ENCODE peak calls at places on chromosomes 3 and 15, in eight cellular contexts. Y, U, C, E, I, L, D and W are unnamed samples.

GRCh38 chr15:70474367-70474681 is 289.0 kb downstream of the UACA start:
- DNase-seq in D (no peak), C (no peak), Y (no peak), E (no peak), I (no peak), L (no peak), U (no peak), W (no peak)

GRCh38 chr3:186938716-186939115 is 8.4 kb downstream of the ST6GAL1 start:
- DNase-seq in E (no peak), L (no peak), I (no peak), D (no peak), C (no peak), U (no peak), Y (no peak), W (no peak)

GRCh38 chr3:47318921-47319320 is 36.2 kb downstream of the KLHL18 start:
- DNase-seq in D (no peak), I (no peak), C (no peak), Y (no peak), L (no peak), E (no peak), U (no peak), W (no peak)

GRCh38 chr15:89680282-89680873 is 1.2 kb upstream of the PLIN1 start:
- DNase-seq in E (no peak), D (peak; percentile 36), I (no peak), L (no peak), U (no peak), Y (peak; percentile 33), C (no peak), W (no peak)

GRCh38 chr3:73179601-73180000 is 118.1 kb downstream of the EBLN2 start:
- DNase-seq in I (no peak), U (no peak), C (no peak), D (no peak), L (no peak), Y (no peak), E (no peak), W (no peak)

GRCh38 chr3:45506751-45507391 is 87.7 kb upstream of the LIMD1 start:
- DNase-seq in E (no peak), C (no peak), L (no peak), D (no peak), I (no peak), Y (no peak), U (no peak), W (no peak)

GRCh38 chr15:23860846-23861245 is 173.7 kb upstream of the NDN start:
- DNase-seq in C (no peak), Y (no peak), L (no peak), I (no peak), D (no peak), E (no peak), U (no peak), W (no peak)

GRCh38 chr15:64048766-64049165 is 2.5 kb upstream of the DAPK2 start:
- DNase-seq in Y (no peak), U (no peak), D (no peak), E (no peak), C (no peak), I (no peak), L (no peak), W (no peak)

GRCh38 chr3:125480656-125481374 is 39.2 kb downstream of the SNX4 start:
- DNase-seq in Y (no peak), D (no peak), U (no peak), C (no peak), L (no peak), I (no peak), E (no peak), W (no peak)

GRCh38 chr3:21825684-21826083 is 74.7 kb upstream of the ZNF385D start:
- DNase-seq in C (no peak), U (no peak), L (no peak), Y (no peak), E (no peak), I (no peak), D (no peak), W (no peak)

GRCh38 chr3:134427400-134428111 is 53.3 kb upstream of the AMOTL2 start:
- DNase-seq in I (peak; percentile 99), E (no peak), Y (no peak), C (no peak), D (no peak), U (no peak), L (no peak), W (no peak)

GRCh38 chr3:122021811-122022401 is at the start of gene ILDR1:
- DNase-seq in Y (no peak), E (no peak), L (no peak), U (peak; percentile 33), I (no peak), C (peak; percentile 80), D (peak; percentile 56), W (peak; percentile 62)

GRCh38 chr15:53458736-53459135 is 300.7 kb downstream of the WDR72 start:
- DNase-seq in C (no peak), U (no peak), I (no peak), L (no peak), Y (no peak), D (no peak), E (no peak), W (no peak)

GRCh38 chr3:136838641-136839555 is 20.0 kb downstream of the SLC35G2 start:
- DNase-seq in L (no peak), D (no peak), C (no peak), Y (peak; percentile 68), I (peak; percentile 48), U (no peak), E (no peak), W (no peak)

GRCh38 chr3:141383555-141384129 is 15.3 kb downstream of the ZBTB38 start:
- DNase-seq in I (no peak), Y (peak; percentile 55), L (no peak), C (no peak), E (no peak), U (no peak), D (no peak), W (no peak)

GRCh38 chr3:13746385-13746784 is 133.5 kb downstream of the WNT7A start:
- DNase-seq in C (no peak), E (no peak), D (no peak), Y (no peak), U (no peak), I (no peak), L (no peak), W (no peak)

GRCh38 chr15:28271697-28272250 is 50.2 kb downstream of the HERC2 start:
- DNase-seq in U (no peak), E (no peak), L (no peak), C (no peak), I (no peak), Y (no peak), D (no peak), W (no peak)

GRCh38 chr15:64163662-64164362 is 990 bp upstream of the PPIB start:
- DNase-seq in U (peak; percentile 43), C (no peak), I (no peak), E (no peak), D (no peak), Y (no peak), L (no peak), W (no peak)

GRCh38 chr3:81764665-81765064 is 3.2 kb upstream of the GBE1 start:
- DNase-seq in I (no peak), U (no peak), D (no peak), E (no peak), L (no peak), C (no peak), Y (no peak), W (no peak)

GRCh38 chr3:195003006-195003892 is 267.7 kb downstream of the XXYLT1 start:
- DNase-seq in D (no peak), E (no peak), Y (no peak), C (no peak), U (peak; percentile 19), L (no peak), I (no peak), W (no peak)

GRCh38 chr3:10725846-10726245 is 90.2 kb upstream of the SLC6A11 start:
- DNase-seq in I (no peak), Y (no peak), E (no peak), D (no peak), L (no peak), C (no peak), U (no peak), W (no peak)

GRCh38 chr3:193078996-193079731 is 161.5 kb upstream of the MB21D2 start:
- DNase-seq in L (no peak), U (no peak), D (no peak), Y (no peak), E (peak; percentile 15), C (no peak), I (no peak), W (no peak)

GRCh38 chr3:156187146-156187769 is 66.9 kb downstream of the KCNAB1 start:
- DNase-seq in C (no peak), Y (no peak), D (no peak), U (no peak), E (no peak), I (peak; percentile 61), L (no peak), W (no peak)

GRCh38 chr15:64006642-64007041 is 39.6 kb downstream of the DAPK2 start:
- DNase-seq in D (no peak), C (no peak), U (no peak), Y (no peak), I (no peak), E (no peak), L (no peak), W (no peak)

GRCh38 chr3:27279153-27279552 is 90.0 kb downstream of the NEK10 start:
- DNase-seq in U (peak; percentile 9), I (no peak), D (no peak), E (no peak), C (no peak), Y (peak; percentile 51), L (no peak), W (no peak)

GRCh38 chr3:34070831-34071230 is 272.4 kb downstream of the PDCD6IP start:
- DNase-seq in D (no peak), L (no peak), C (no peak), E (no peak), U (no peak), I (no peak), Y (no peak), W (no peak)

GRCh38 chr3:169835533-169835932 is 22.8 kb upstream of the LRRC34 start:
- DNase-seq in C (no peak), Y (no peak), E (no peak), L (no peak), D (no peak), I (no peak), U (no peak), W (no peak)

GRCh38 chr15:51931638-51932037 is 39.9 kb downstream of the LEO1 start:
- DNase-seq in D (no peak), L (no peak), U (no peak), E (no peak), Y (no peak), I (no peak), C (no peak), W (no peak)